ENCODE peak calls at places on chromosomes 1 and 21, in seven cellular contexts. W, K, C, L, A, P and G are unnamed samples. For H3K27me3, the result is how much of the 10 kb centered on the place peaks cover.

GRCh38 chr21:29261555-29262540 is 36.9 kb upstream of the BACH1 start:
- DNase-seq in W (peak), K (no peak), C (no peak), L (peak), A (no peak), P (no peak), G (no peak)

GRCh38 chr1:8169364-8170058 is 143.4 kb upstream of the ERRFI1 start:
- DNase-seq in W (peak), K (peak), C (peak), L (peak), A (no peak), P (peak), G (peak)

GRCh38 chr21:41497836-41498235 is 10.1 kb downstream of the TMPRSS2 start:
- DNase-seq in W (no peak), K (no peak), C (no peak), L (no peak), A (no peak), P (no peak), G (no peak)

GRCh38 chr1:160400284-160400645 is at the start of gene VANGL2:
- DNase-seq in W (no peak), K (peak), C (peak), L (peak), A (peak), P (peak), G (no peak)

GRCh38 chr1:198563578-198563977 is 23.1 kb upstream of the ATP6V1G3 start:
- DNase-seq in W (no peak), K (no peak), C (no peak), L (no peak), A (no peak), P (no peak), G (no peak)

GRCh38 chr1:8004803-8005573 is 21.1 kb downstream of the ERRFI1 start:
- DNase-seq in W (peak), K (peak), C (peak), L (peak), A (peak), P (no peak), G (no peak)

GRCh38 chr1:182955596-182956588 is 2.9 kb upstream of the SHCBP1L start:
- DNase-seq in W (no peak), K (no peak), C (no peak), L (no peak), A (no peak), P (no peak), G (no peak)

GRCh38 chr1:187300093-187300492 is 471.3 kb downstream of the PLA2G4A start:
- DNase-seq in W (no peak), K (no peak), C (no peak), L (no peak), A (no peak), P (no peak), G (no peak)

GRCh38 chr1:53462213-53462612 is 3.0 kb downstream of the DMRTB1 start:
- DNase-seq in W (no peak), K (no peak), C (no peak), L (no peak), A (no peak), P (no peak), G (no peak)

GRCh38 chr1:183291802-183292515 is 105.9 kb downstream of the LAMC2 start:
- DNase-seq in W (no peak), K (no peak), C (no peak), L (no peak), A (no peak), P (no peak), G (no peak)

GRCh38 chr1:41908288-41908895 is 10.3 kb downstream of the HIVEP3 start:
- DNase-seq in W (no peak), K (no peak), C (no peak), L (no peak), A (no peak), P (no peak), G (no peak)

GRCh38 chr1:215793210-215793609 is 226.1 kb downstream of the KCTD3 start:
- DNase-seq in W (no peak), K (no peak), C (no peak), L (no peak), A (no peak), P (no peak), G (no peak)

GRCh38 chr1:198556969-198557368 is 16.5 kb upstream of the ATP6V1G3 start:
- DNase-seq in W (no peak), K (peak), C (peak), L (no peak), A (no peak), P (peak), G (peak)

GRCh38 chr1:23167353-23168078 is 1.1 kb downstream of the LUZP1 start:
- DNase-seq in W (no peak), K (peak), C (peak), L (peak), A (peak), P (no peak), G (peak)

GRCh38 chr1:68028566-68028965 is 21.9 kb downstream of the DIRAS3 start:
- DNase-seq in W (no peak), K (no peak), C (no peak), L (no peak), A (no peak), P (no peak), G (no peak)

GRCh38 chr1:165871311-165872067 is 44.1 kb downstream of the UCK2 start:
- DNase-seq in W (no peak), K (no peak), C (peak), L (no peak), A (no peak), P (peak), G (peak)

GRCh38 chr21:26469789-26470188 is 103.3 kb downstream of the CYYR1 start:
- DNase-seq in W (no peak), K (peak), C (no peak), L (no peak), A (no peak), P (no peak), G (no peak)

GRCh38 chr1:204511366-204511765 is 4.8 kb upstream of the MDM4 start:
- DNase-seq in W (no peak), K (no peak), C (no peak), L (no peak), A (no peak), P (no peak), G (no peak)

GRCh38 chr1:207240325-207241095 is 81.0 kb upstream of the CD55 start:
- DNase-seq in W (peak), K (no peak), C (no peak), L (peak), A (no peak), P (no peak), G (no peak)

GRCh38 chr1:183267646-183268431 is 81.8 kb downstream of the LAMC2 start:
- DNase-seq in W (peak), K (peak), C (no peak), L (no peak), A (no peak), P (no peak), G (no peak)

GRCh38 chr1:8944006-8944405 is 1.7 kb upstream of the CA6 start:
- DNase-seq in W (no peak), K (no peak), C (no peak), L (no peak), A (no peak), P (no peak), G (no peak)

GRCh38 chr1:184624626-184625025 is 130.0 kb downstream of the EDEM3 start:
- DNase-seq in W (peak), K (no peak), C (no peak), L (no peak), A (no peak), P (no peak), G (no peak)

GRCh38 chr21:36504067-36505058 is 24.4 kb upstream of the CLDN14 start:
- DNase-seq in W (peak), K (no peak), C (no peak), L (peak), A (no peak), P (peak), G (no peak)

GRCh38 chr1:214349781-214350180 is 68.8 kb downstream of the SMYD2 start:
- DNase-seq in W (no peak), K (no peak), C (no peak), L (no peak), A (no peak), P (no peak), G (no peak)

GRCh38 chr1:207811920-207812720 is 60.3 kb downstream of the CD46 start:
- DNase-seq in W (no peak), K (peak), C (peak), L (peak), A (peak), P (no peak), G (no peak)

GRCh38 chr21:46489800-46490199 is 31.1 kb downstream of the DIP2A start:
- DNase-seq in W (no peak), K (no peak), C (no peak), L (no peak), A (no peak), P (no peak), G (no peak)

GRCh38 chr1:98342556-98342955 is 319.0 kb upstream of the SNX7 start:
- DNase-seq in W (no peak), K (no peak), C (no peak), L (no peak), A (no peak), P (no peak), G (no peak)

GRCh38 chr21:24514081-24514733 is 1093.1 kb downstream of the MRPL39 start:
- DNase-seq in W (no peak), K (no peak), C (no peak), L (no peak), A (no peak), P (peak), G (no peak)

DNA sequence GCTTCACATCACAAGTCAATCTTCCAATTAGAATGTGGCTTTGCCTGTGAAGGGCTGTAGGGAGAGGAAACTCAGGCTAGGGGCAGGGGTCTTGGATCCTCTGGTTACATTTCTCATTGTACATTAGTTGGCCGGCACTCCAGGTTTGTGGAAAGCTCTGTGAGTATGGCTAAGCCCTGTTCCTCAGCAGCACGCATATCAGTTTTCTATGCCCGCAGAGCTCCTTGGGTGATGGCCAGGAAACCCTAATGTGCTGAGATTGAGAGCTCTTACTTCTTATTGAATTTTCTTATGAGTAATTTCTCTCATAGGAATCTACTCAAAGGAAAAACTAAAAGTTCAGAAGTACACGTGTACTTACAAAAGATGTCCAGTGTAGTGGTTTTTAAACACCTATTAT is 30.7 kb upstream of the STMN1 start:
- DNase-seq in W (no peak), K (no peak), C (no peak), L (no peak), A (no peak), P (no peak), G (no peak)
- TF ChIP-seq CTCF in W (no peak), K (no peak), C (no peak), L (no peak), A (no peak), P (no peak), G (no peak)

GRCh38 chr1:55040083-55040952 is 970 bp downstream of the PCSK9 start:
- DNase-seq in W (no peak), K (no peak), C (no peak), L (no peak), A (no peak), P (no peak), G (no peak)
- H3K4me3 ChIP-seq in W (peak), K (no peak), C (peak), L (peak), A (peak), P (no peak), G (no peak)

GRCh38 chr1:231828182-231828920 is 201.8 kb downstream of the DISC1 start:
- DNase-seq in W (peak), K (no peak), C (no peak), L (no peak), A (no peak), P (no peak), G (no peak)

GRCh38 chr1:231829332-231829731 is 202.7 kb downstream of the DISC1 start:
- DNase-seq in W (no peak), K (no peak), C (no peak), L (no peak), A (no peak), P (no peak), G (no peak)

GRCh38 chr1:231826566-231826965 is 200.0 kb downstream of the DISC1 start:
- DNase-seq in W (no peak), K (no peak), C (no peak), L (no peak), A (no peak), P (no peak), G (no peak)

GRCh38 chr1:231827337-231828105 is 200.9 kb downstream of the DISC1 start:
- DNase-seq in W (peak), K (no peak), C (no peak), L (no peak), A (no peak), P (no peak), G (no peak)
- H3K27me3 ChIP-seq in W (under half), K (under half), C (under half), L (under half), A (under half), P (under half), G (under half)

DNA sequence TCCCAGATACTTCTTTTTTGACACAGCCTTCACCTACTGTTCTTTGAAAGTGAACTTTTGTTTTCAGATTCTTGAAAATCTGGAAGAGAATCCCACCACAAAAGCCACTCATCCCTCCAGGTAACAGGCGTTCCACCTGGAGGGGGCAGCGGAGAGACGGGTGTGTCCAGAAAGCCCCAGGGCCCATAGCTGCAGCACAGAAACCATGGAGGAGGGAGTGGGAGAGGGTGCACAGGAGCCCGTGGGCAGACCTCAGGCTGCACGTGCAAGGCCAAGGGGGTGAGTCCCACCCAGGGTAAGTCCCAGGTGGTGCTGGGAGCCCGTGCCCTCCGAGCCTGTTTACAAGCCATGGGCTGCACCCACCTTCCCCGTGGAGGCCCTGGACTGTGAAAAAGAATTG is 86.5 kb downstream of the PSMG1 start:
- DNase-seq in W (no peak), K (no peak), C (no peak), L (no peak), A (no peak), P (no peak), G (no peak)
- TF ChIP-seq CTCF in W (no peak), K (no peak), C (no peak), L (no peak), A (no peak), P (no peak), G (peak)